ENCODE peak calls at places on chromosomes 4 and X, in four cellular contexts. Z is GM12878, K is A549, T is suprapubic skin. J is an unnamed sample.

GRCh38 chr4:84862064-84862463 is 104.4 kb downstream of the WDFY3 start:
- DNase-seq in Z (no peak), T (no peak), K (no peak), J (no peak)

GRCh38 chr4:106316773-106317409 is 541 bp downstream of the AIMP1 start:
- DNase-seq in Z (no peak), T (no peak), K (no peak), J (peak)

GRCh38 chr4:89314291-89314690 is 6.7 kb upstream of the GPRIN3 start:
- DNase-seq in T (no peak), K (no peak), Z (no peak), J (no peak)

GRCh38 chrX:40845331-40845911 is 110.1 kb upstream of the MED14 start:
- DNase-seq in T (no peak), Z (no peak), K (no peak), J (no peak)

GRCh38 chrX:40268126-40268525 is 170.4 kb upstream of the BCOR start:
- DNase-seq in K (no peak), Z (no peak), T (no peak), J (no peak)

GRCh38 chr4:99998062-99998880 is 48.2 kb upstream of the H2AZ1 start:
- DNase-seq in T (no peak), K (peak), Z (peak), J (peak)

GRCh38 chr4:164252286-164252685 is 501.6 kb upstream of the SMIM31 start:
- DNase-seq in K (no peak), T (no peak), Z (no peak), J (no peak)

GRCh38 chr4:187380181-187380581 is 615.4 kb upstream of the ZFP42 start:
- DNase-seq in K (no peak), T (no peak), Z (no peak), J (no peak)

GRCh38 chr4:168877779-168878491 is 132.1 kb downstream of the CBR4 start:
- DNase-seq in Z (no peak), K (no peak), T (no peak), J (peak)
- H3K4me3 ChIP-seq in Z (peak), K (no peak), T (peak), J (no peak)

DNA sequence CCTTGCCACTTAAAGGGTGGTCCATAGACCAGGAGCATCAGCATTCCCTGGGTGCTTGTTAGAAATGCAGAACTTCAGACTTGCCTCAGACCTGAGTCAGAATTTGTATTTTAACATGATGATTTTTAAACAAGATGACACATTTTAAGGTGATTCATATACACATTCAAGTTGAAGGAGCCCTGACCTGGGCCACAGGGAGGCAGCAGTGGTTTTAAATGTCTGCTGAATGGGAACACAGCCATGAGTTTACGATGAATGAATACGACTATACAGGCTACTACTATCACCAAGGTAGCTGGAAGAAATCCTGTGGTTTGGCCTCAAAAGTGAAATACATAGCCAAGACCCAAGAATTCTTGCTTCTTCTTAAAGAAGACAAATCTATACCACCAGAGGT is 2.9 kb downstream of the HDAC8 start:
- DNase-seq in T (no peak), K (no peak), Z (no peak), J (no peak)
- TF ChIP-seq CTCF in T (no peak), K (no peak), Z (no peak), J (no peak)

DNA sequence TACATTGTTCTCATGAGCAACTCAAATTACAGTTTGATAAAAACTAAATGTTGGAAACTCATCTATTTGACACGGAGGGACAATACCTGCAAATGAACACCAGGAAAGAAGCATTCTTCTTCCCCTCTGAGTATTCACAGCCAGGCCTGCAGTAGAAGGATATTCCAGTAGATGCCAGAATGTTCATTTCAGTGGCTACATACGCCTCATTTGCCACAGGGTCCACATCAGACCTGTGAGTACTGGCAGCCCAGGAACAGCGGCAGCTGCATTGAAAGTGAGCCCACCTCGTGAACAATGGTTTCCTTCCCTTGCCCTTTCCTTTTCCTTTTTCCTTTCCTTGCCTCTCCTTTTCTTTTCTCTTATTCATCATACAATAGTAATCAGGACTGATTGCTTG is 81.1 kb upstream of the NEIL3 start:
- DNase-seq in K (no peak), Z (no peak), T (no peak), J (no peak)
- H3K4me3 ChIP-seq in K (no peak), Z (no peak), T (no peak), J (no peak)

GRCh38 chr4:47505666-47506065 is 20.6 kb downstream of the ATP10D start:
- DNase-seq in T (no peak), Z (no peak), K (no peak), J (no peak)

GRCh38 chr4:47510036-47510435 is 25.0 kb downstream of the ATP10D start:
- DNase-seq in K (no peak), Z (no peak), T (no peak), J (no peak)

GRCh38 chr4:47513493-47513892 is 28.4 kb downstream of the ATP10D start:
- DNase-seq in K (no peak), Z (no peak), T (no peak), J (no peak)

DNA sequence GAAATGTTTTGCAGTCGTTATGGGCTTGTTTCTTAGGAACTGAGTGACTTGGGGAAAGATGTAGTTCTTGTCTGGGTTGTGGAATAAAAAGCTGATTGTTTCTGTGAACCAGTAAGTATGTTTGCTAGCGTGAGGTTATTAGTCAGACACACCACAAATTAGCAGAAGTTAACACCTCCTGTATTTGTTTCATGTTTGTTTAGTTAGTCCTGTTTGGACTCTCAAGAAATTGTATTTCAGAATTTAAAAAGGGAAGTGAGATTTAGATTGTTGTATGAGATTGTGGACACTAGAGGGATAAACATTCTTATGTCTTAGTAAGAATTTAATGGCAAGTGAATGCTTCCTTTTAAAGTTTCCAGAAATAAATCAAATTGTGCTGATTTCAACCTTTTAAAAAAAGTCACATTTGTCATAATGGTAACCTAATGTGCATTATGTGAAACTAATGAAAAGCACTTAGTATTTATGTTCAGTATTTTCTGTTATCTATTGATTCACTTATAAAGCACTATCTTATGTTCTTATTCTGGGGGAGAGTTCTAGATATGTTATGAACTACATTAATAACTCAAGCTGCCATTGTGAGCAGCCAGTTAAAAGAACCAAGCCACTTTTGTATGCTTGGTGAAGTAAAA is 25.6 kb downstream of the ATP10D start:
- DNase-seq in T (no peak), K (no peak), Z (peak), J (peak)
- TF ChIP-seq CTCF in T (no peak), K (no peak), Z (peak), J (no peak)